ENCODE peak calls at places on chromosomes 4 and X, in six cellular contexts. C is DMS79; X is naive thymus-derived CD8-positive, alpha-beta T cell; F is NCI-H1694 treated with DMSO at 0.1 percent for 48 hours; R is activated CD4-positive, alpha-beta T cell treated with anti-CD3 and anti-CD28 coated beads, Interleukin-2, amount 50 U/mL, for 1 hour; P is stimulated activated CD4-positive, alpha-beta T cell treated with anti-CD3 and anti-CD28 coated beads, Interleukin-4, amount 100 ng/mL, for 48 hours. Z is an unnamed sample.

GRCh38 chr4:80266267-80266901 is at the start of gene FGF5:
- DNase-seq in F (peak), C (no peak), R (no peak), P (peak), X (peak), Z (no peak)

GRCh38 chr4:80463509-80463908 is 128.0 kb downstream of the CFAP299 start:
- DNase-seq in R (no peak), C (no peak), F (no peak), X (no peak), P (no peak), Z (no peak)

GRCh38 chr4:183029365-183029764 is 69.7 kb upstream of the WWC2 start:
- DNase-seq in C (no peak), F (no peak), P (no peak), R (no peak), X (no peak), Z (no peak)

GRCh38 chr4:85153221-85153620 is 186.7 kb upstream of the WDFY3 start:
- DNase-seq in R (no peak), F (no peak), X (no peak), P (no peak), C (no peak), Z (no peak)

GRCh38 chr4:154985673-154986072 is 204.6 kb downstream of the RBM46 start:
- DNase-seq in R (no peak), X (no peak), C (no peak), P (no peak), F (no peak), Z (no peak)

GRCh38 chrX:31038585-31039326 is 33.1 kb downstream of the FTHL17 start:
- DNase-seq in X (peak), C (no peak), F (no peak), R (no peak), P (no peak), Z (no peak)

GRCh38 chr4:121072836-121073362 is 564 bp upstream of the NDNF start:
- DNase-seq in C (no peak), F (no peak), R (no peak), X (peak), P (no peak), Z (no peak)

GRCh38 chr4:187235456-187236170 is 512.0 kb upstream of the FAT1 start:
- DNase-seq in F (no peak), R (no peak), P (no peak), X (no peak), C (no peak), Z (no peak)

GRCh38 chr4:155307731-155308277 is 69.0 kb downstream of the MAP9 start:
- DNase-seq in R (no peak), P (no peak), F (no peak), C (no peak), X (no peak), Z (no peak)

GRCh38 chrX:40644175-40644574 is 3.2 kb downstream of the CXorf38 start:
- DNase-seq in C (no peak), X (no peak), F (no peak), P (no peak), R (no peak), Z (no peak)

GRCh38 chr4:124409044-124409443 is 303.5 kb downstream of the ANKRD50 start:
- DNase-seq in R (no peak), C (no peak), F (no peak), X (no peak), P (no peak), Z (no peak)

GRCh38 chr4:120948382-120948781 is 25.9 kb upstream of the PRDM5 start:
- DNase-seq in P (no peak), F (no peak), X (no peak), C (no peak), R (no peak), Z (no peak)

GRCh38 chr4:107740950-107741701 is 21.1 kb upstream of the PAPSS1 start:
- DNase-seq in X (no peak), F (no peak), P (no peak), R (no peak), C (no peak), Z (no peak)

GRCh38 chrX:150569155-150569477 is 695 bp downstream of the MTM1 start:
- DNase-seq in X (peak), F (peak), P (no peak), R (peak), C (no peak), Z (no peak)

GRCh38 chrX:38563006-38563405 is 1.7 kb downstream of the TSPAN7 start:
- DNase-seq in C (no peak), F (no peak), P (no peak), X (no peak), R (no peak), Z (no peak)

GRCh38 chrX:150355898-150356297 is 7.2 kb upstream of the MAMLD1 start:
- DNase-seq in C (no peak), F (no peak), P (no peak), X (no peak), R (no peak), Z (no peak)